ENCODE peak calls at places on chromosomes 16 and 17, in four cellular contexts. Y, D, V and C are unnamed samples.

GRCh38 chr16:17106243-17106791 is 364.4 kb downstream of the XYLT1 start:
- DNase-seq in D (no peak), V (no peak), Y (peak), C (no peak)

GRCh38 chr16:75288596-75289120 is 37.2 kb upstream of the BCAR1 start:
- DNase-seq in V (no peak), D (no peak), Y (peak), C (no peak)

GRCh38 chr16:12780467-12780866 is 23.2 kb downstream of the CPPED1 start:
- DNase-seq in D (no peak), V (no peak), Y (no peak), C (no peak)

GRCh38 chr16:11260596-11260966 is 4.6 kb upstream of the SOCS1 start:
- DNase-seq in V (no peak), Y (no peak), D (no peak), C (no peak)

GRCh38 chr17:7555320-7555948 is 3.1 kb upstream of the TNFSF13 start:
- DNase-seq in D (no peak), V (no peak), Y (no peak), C (no peak)

GRCh38 chr17:37327341-37328090 is 48.3 kb upstream of the C17orf78 start:
- DNase-seq in D (no peak), Y (no peak), V (no peak), C (no peak)

GRCh38 chr16:1964046-1964505 is 550 bp downstream of the RPS2 start:
- DNase-seq in Y (no peak), D (peak), V (no peak), C (no peak)

GRCh38 chr16:64313726-64314125 is 808.1 kb downstream of the CDH11 start:
- DNase-seq in Y (no peak), V (no peak), D (no peak), C (no peak)

GRCh38 chr17:75459590-75460267 is 3.3 kb downstream of the TMEM94 start:
- DNase-seq in D (no peak), V (peak), Y (peak), C (no peak)

GRCh38 chr16:69166221-69166833 is 20.6 kb upstream of the SNTB2 start:
- DNase-seq in D (peak), Y (no peak), V (no peak), C (no peak)

GRCh38 chr16:17397499-17397891 is 73.3 kb downstream of the XYLT1 start:
- DNase-seq in V (peak), Y (no peak), D (peak), C (no peak)

GRCh38 chr16:26561303-26561702 is 505.4 kb upstream of the C16orf82 start:
- DNase-seq in D (no peak), Y (no peak), V (no peak), C (no peak)

GRCh38 chr16:27644165-27644564 is 94.2 kb downstream of the KATNIP start:
- DNase-seq in Y (no peak), D (no peak), V (no peak), C (no peak)

GRCh38 chr17:19883537-19884215 is 15.9 kb upstream of the ULK2 start:
- DNase-seq in Y (no peak), V (no peak), D (no peak), C (no peak)

DNA sequence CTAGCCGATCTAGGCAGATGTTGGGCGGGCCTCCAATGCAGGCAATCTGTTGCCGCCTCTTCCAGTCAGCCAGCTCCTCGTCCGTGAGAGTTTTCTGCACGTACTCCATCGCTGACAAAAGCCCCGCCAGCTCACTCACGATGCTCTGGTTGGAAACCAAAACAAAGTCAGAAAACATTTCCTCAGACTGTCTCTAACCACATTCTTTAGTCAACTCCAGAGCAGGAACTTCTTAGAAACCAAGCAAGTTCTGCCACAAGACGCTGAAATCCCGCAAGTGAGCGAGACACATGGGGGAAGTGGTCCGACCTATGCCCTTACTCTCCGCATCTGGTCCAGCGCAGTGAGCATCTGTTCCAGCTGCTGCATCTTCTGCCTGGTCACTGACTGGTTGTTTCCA is 49.1 kb downstream of the STAT5A start:
- DNase-seq in Y (peak), D (no peak), V (no peak), C (no peak)
- TF ChIP-seq TARDBP in Y (no peak), D (no peak), V (no peak), C (no peak)

GRCh38 chr17:83196088-83196765 is 116.8 kb downstream of the METRNL start:
- DNase-seq in V (no peak), D (no peak), Y (no peak), C (no peak)
- TF ChIP-seq TARDBP in V (no peak), D (no peak), Y (no peak), C (no peak)

DNA sequence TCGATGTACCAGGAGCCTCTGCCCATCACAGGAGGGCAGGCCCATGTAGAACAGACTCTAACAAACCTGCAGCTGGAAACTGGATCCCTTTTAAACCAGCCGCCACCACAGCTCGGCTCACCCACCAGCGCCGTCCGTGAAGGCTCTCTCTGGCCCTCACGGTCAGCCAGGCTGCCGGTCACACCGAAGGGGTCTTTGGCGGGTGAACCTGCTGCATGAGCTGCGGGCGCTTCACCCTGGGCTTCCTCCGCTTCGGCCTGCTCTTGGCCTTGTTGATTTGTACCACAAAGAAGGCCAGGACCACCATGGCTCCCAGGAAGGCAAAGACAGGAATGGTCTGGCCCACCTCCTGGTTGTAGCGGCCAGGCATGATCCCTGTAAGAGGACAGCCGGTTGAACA is 11.7 kb upstream of the SLC38A8 start:
- DNase-seq in V (no peak), Y (no peak), D (no peak), C (no peak)
- TF ChIP-seq TARDBP in V (no peak), Y (no peak), D (no peak), C (no peak)

DNA sequence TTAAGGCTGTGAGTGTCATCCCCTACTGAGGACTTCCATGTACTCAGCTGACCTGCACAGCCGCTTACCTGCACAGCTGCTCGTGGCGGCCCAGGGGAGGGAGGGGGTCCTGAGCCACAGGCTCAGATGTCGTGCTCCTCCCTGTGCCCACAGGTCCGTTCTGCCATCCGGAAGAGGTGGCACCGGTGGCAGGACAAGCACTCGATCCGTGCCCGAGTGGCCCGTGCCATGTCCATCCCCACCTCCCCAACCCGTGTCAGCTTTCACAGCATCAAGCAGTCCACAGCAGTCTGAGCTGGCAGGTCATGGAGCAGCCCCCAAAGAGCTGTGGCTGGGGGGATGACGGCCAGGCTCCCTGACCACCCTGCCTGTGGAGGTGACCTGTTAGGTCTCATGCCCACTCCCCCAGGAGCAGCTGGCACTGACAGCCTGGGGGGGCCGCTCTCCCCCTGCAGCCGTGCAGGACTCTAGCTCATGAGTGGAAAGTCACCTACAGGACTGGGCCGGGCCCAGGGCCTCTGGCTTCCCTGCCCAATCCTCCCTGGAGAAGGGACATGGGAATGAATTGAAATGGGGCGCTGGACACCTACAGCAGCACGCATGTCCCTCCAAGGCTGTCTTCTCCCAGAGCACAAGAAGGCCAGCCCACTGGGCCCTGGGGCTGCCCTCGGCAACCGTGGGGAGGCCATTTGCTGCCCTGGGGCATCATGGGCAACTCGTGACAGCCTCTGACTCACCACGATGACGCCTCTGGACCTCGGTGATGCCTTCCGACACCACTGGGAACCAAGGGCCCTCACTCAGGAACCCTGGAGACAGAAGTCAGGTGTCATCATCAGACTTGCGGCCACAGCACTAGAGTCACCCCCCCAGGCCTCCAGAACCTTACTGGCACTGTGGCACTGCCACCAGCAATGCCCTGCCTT is 9.9 kb upstream of the SPPL2C start:
- DNase-seq in V (no peak), Y (no peak), D (no peak), C (no peak)
- TF ChIP-seq TARDBP in V (no peak), Y (no peak), D (no peak), C (no peak)

GRCh38 chr17:14840616-14841231 is 424.4 kb downstream of the PMP22 start:
- DNase-seq in Y (no peak), D (no peak), V (no peak), C (no peak)

GRCh38 chr17:14843086-14843795 is 421.9 kb downstream of the PMP22 start:
- DNase-seq in Y (no peak), D (no peak), V (no peak), C (no peak)

DNA sequence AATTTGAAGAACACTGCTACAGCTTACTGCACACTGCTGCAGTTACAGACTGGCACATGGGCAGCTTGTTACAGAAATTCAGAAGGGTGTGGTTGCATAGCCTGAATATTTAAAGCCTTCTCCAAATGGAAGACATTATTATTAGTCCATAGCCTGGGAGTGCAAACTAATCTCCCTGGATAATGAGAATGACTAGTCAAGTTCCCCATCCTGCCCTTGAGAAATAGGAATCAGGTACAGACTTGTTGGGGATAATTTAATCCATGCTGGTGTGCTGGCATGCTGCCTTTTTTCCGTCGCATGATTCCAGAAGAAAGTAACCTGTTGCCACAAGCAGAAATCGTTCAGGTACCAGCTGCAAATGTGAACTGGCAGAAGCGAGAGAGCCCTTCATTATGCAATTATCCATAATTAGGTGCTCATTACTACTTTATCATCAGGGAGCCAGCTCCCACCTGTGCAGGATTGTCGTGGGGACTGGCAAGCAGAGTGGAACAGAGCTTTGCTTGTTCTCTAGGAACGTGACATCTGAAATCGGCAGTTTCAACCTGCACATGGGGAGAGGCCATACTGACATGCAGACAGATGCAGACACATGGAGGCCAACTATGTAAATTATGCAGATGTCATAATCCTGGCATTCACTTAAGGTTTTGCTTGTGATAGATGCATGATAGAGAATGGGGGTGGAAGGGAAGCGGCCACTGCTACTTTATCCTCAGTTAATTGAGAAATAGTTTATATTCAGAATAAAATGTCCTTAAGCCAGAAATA is 419.4 kb downstream of the PMP22 start:
- DNase-seq in V (no peak), D (no peak), Y (no peak), C (no peak)
- TF ChIP-seq TARDBP in V (no peak), D (no peak), Y (no peak), C (no peak)

GRCh38 chr17:29825604-29826003 is 104.4 kb downstream of the SSH2 start:
- DNase-seq in V (peak), D (no peak), Y (no peak), C (no peak)
- TF ChIP-seq TARDBP in V (no peak), D (no peak), Y (no peak), C (no peak)

DNA sequence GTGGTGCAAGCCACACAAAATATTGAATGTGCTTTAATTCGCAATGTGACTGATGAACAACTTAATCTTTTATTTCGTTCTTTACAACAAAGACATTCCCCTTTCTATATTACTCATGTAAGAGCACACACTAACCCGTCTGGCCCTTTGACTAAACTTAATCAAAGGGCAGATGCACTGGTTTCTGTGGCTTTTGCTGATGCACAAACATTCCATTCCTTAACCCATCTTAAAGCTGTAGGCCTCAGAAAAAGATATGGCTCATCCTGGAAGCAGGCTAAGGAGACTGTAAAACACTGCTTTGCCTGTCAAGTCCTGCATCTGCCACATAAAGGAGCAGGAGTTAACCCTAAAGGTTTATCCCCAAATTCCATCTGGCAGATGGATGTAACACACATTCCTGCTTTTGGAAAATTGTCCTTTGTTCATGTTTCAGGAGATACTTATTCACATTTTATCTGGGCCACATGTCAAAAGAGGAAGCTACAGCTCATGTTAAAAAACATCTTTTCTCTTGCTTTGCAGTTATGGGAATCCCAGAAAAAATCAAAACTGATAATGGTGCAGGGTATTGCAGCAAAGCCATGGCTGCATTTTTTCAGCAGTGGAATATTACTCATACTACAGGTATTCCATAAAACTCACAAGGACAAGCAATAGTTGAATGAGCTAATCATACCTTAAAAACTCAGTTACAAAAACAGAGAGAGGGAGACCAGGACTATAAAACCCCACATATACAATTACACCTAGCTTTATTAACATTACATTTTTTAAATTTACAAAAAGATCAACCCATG is 137.2 kb downstream of the AHSP start:
- DNase-seq in D (no peak), Y (no peak), V (no peak), C (no peak)
- TF ChIP-seq TARDBP in D (no peak), Y (no peak), V (no peak), C (no peak)